ENCODE peak calls at places on chromosomes 12 and 14, in nine cellular contexts. Z is fibroblast of the aortic adventitia; O is SW480; X is mesothelial cell of epicardium; T is neural progenitor cell; S is effector memory CD8-positive, alpha-beta T cell; J is activated CD8-positive, alpha-beta memory T cell treated with anti-CD3 and anti-CD28 coated beads for 48 hours; K is CD4-positive, alpha-beta T cell; P is SHP77. Y is an unnamed sample.

GRCh38 chr12:11633968-11634367 is 15.5 kb upstream of the ETV6 start:
- DNase-seq in O (no peak), T (no peak), J (no peak), X (no peak), P (no peak), K (no peak), Z (no peak), S (no peak), Y (no peak)

GRCh38 chr14:61561144-61561543 is 134.2 kb upstream of the HIF1A start:
- DNase-seq in X (no peak), J (no peak), O (peak), T (peak), K (no peak), S (no peak), Z (peak), P (peak), Y (no peak)

GRCh38 chr14:30420489-30420888 is 138.5 kb upstream of the G2E3 start:
- DNase-seq in T (no peak), P (no peak), S (no peak), K (no peak), J (no peak), O (no peak), X (no peak), Z (no peak), Y (no peak)

GRCh38 chr12:132525833-132526455 is 36.0 kb downstream of the FBRSL1 start:
- DNase-seq in S (no peak), K (no peak), Z (no peak), J (no peak), P (no peak), T (peak), X (no peak), O (no peak), Y (no peak)

GRCh38 chr12:91609283-91609682 is 426.7 kb upstream of the DCN start:
- DNase-seq in K (no peak), O (no peak), T (no peak), X (no peak), S (no peak), J (no peak), P (no peak), Z (no peak), Y (no peak)

GRCh38 chr14:21097616-21098133 is 780 bp downstream of the ZNF219 start:
- DNase-seq in O (no peak), X (no peak), P (peak), J (no peak), Z (no peak), K (no peak), S (no peak), T (peak), Y (no peak)

GRCh38 chr12:34286483-34286882 is 264.2 kb downstream of the ALG10 start:
- DNase-seq in S (no peak), P (no peak), X (no peak), O (no peak), T (no peak), K (no peak), J (no peak), Z (no peak), Y (no peak)

GRCh38 chr12:51393676-51394545 is 2.7 kb upstream of the GALNT6 start:
- DNase-seq in S (peak), J (peak), T (no peak), X (no peak), P (no peak), Z (peak), K (peak), O (peak), Y (no peak)

GRCh38 chr12:5429741-5430557 is 2.0 kb upstream of the NTF3 start:
- DNase-seq in K (no peak), T (peak), P (no peak), Z (no peak), O (no peak), X (no peak), S (no peak), J (no peak), Y (no peak)

GRCh38 chr14:73761621-73762355 is 47.6 kb upstream of the PNMA1 start:
- DNase-seq in P (peak), S (no peak), Z (no peak), O (no peak), J (no peak), X (no peak), T (no peak), K (no peak), Y (no peak)

GRCh38 chr12:104707179-104707578 is 250.4 kb downstream of the CHST11 start:
- DNase-seq in J (no peak), X (no peak), K (no peak), S (no peak), O (no peak), Z (peak), T (no peak), P (no peak), Y (no peak)

Y was measured in central memory CD8-positive, alpha-beta T cell.